ENCODE peak calls at places on chromosome 7, in six cellular contexts. S, Q, O, V, Z and Y are unnamed samples.

GRCh38 chr7:26696161-26696560 is 168.2 kb downstream of the SKAP2 start:
- DNase-seq in S (no peak), Q (no peak), O (no peak), V (no peak), Z (no peak), Y (no peak)

GRCh38 chr7:100753750-100754149 is 20.4 kb downstream of the ZAN start:
- DNase-seq in S (no peak), Q (peak), O (no peak), V (no peak), Z (no peak), Y (no peak)

GRCh38 chr7:16205481-16205880 is 215.9 kb downstream of the CRPPA start:
- DNase-seq in S (no peak), Q (peak), O (no peak), V (no peak), Z (no peak), Y (no peak)

GRCh38 chr7:93228302-93228701 is 2.0 kb upstream of the HEPACAM2 start:
- DNase-seq in S (peak), Q (peak), O (no peak), V (peak), Z (peak), Y (peak)

GRCh38 chr7:3188946-3189345 is 112.1 kb upstream of the SDK1 start:
- DNase-seq in S (no peak), Q (no peak), O (no peak), V (peak), Z (no peak), Y (no peak)

GRCh38 chr7:131076711-131077170 is 250.9 kb upstream of the MKLN1 start:
- DNase-seq in S (peak), Q (peak), O (no peak), V (no peak), Z (no peak), Y (no peak)

GRCh38 chr7:7569615-7570014 is 2.9 kb downstream of the MIOS start:
- DNase-seq in S (no peak), Q (no peak), O (no peak), V (no peak), Z (no peak), Y (no peak)

GRCh38 chr7:155452505-155453295 is 5.2 kb upstream of the EN2 start:
- DNase-seq in S (no peak), Q (no peak), O (no peak), V (no peak), Z (no peak), Y (no peak)

GRCh38 chr7:7146837-7147236 is 35.5 kb upstream of the C1GALT1 start:
- DNase-seq in S (no peak), Q (no peak), O (no peak), V (no peak), Z (no peak), Y (no peak)

GRCh38 chr7:14766747-14767146 is 135.8 kb downstream of the DGKB start:
- DNase-seq in S (no peak), Q (no peak), O (no peak), V (no peak), Z (no peak), Y (no peak)

GRCh38 chr7:33854951-33855350 is 50.4 kb upstream of the BMPER start:
- DNase-seq in S (no peak), Q (peak), O (no peak), V (no peak), Z (peak), Y (no peak)

GRCh38 chr7:128458956-128459355 is 3.3 kb downstream of the HILPDA start:
- DNase-seq in S (no peak), Q (no peak), O (no peak), V (no peak), Z (no peak), Y (no peak)

GRCh38 chr7:134777470-134777869 is 2.0 kb upstream of the CALD1 start:
- DNase-seq in S (no peak), Q (no peak), O (no peak), V (no peak), Z (no peak), Y (no peak)

GRCh38 chr7:22784346-22784745 is 38.3 kb downstream of the TOMM7 start:
- DNase-seq in S (no peak), Q (no peak), O (no peak), V (no peak), Z (no peak), Y (no peak)

GRCh38 chr7:29652611-29653010 is 89.0 kb downstream of the PRR15 start:
- DNase-seq in S (no peak), Q (no peak), O (no peak), V (no peak), Z (no peak), Y (no peak)

GRCh38 chr7:99422625-99423024 is 13.9 kb downstream of the BUD31 start:
- DNase-seq in S (no peak), Q (no peak), O (no peak), V (no peak), Z (no peak), Y (no peak)

GRCh38 chr7:29040570-29040906 is 82.4 kb upstream of the TRIL start:
- DNase-seq in S (no peak), Q (peak), O (no peak), V (no peak), Z (no peak), Y (no peak)

GRCh38 chr7:88922944-88923343 is 127.4 kb upstream of the TEX47 start:
- DNase-seq in S (no peak), Q (no peak), O (no peak), V (no peak), Z (no peak), Y (no peak)

GRCh38 chr7:1706721-1707613 is 36.9 kb downstream of the ELFN1 start:
- DNase-seq in S (no peak), Q (no peak), O (peak), V (no peak), Z (no peak), Y (no peak)

GRCh38 chr7:92043098-92043497 is 91.2 kb downstream of the CYP51A1 start:
- DNase-seq in S (no peak), Q (no peak), O (no peak), V (no peak), Z (no peak), Y (no peak)

GRCh38 chr7:115782716-115783460 is 247.7 kb downstream of the TFEC start:
- DNase-seq in S (no peak), Q (no peak), O (no peak), V (no peak), Z (no peak), Y (peak)

GRCh38 chr7:42234736-42235135 is 2.3 kb downstream of the GLI3 start:
- DNase-seq in S (no peak), Q (peak), O (no peak), V (no peak), Z (no peak), Y (no peak)

GRCh38 chr7:140055833-140056232 is 6.9 kb downstream of the PARP12 start:
- DNase-seq in S (no peak), Q (no peak), O (no peak), V (no peak), Z (no peak), Y (no peak)

GRCh38 chr7:20748853-20749252 is 37.8 kb downstream of the SP8 start:
- DNase-seq in S (no peak), Q (no peak), O (no peak), V (no peak), Z (no peak), Y (no peak)

GRCh38 chr7:16071246-16071857 is 350.0 kb downstream of the CRPPA start:
- DNase-seq in S (no peak), Q (peak), O (no peak), V (peak), Z (peak), Y (peak)

GRCh38 chr7:65509368-65510186 is 135.9 kb downstream of the ZNF92 start:
- DNase-seq in S (no peak), Q (no peak), O (no peak), V (peak), Z (no peak), Y (no peak)